ENCODE peak calls at places on chromosomes 2 and 18, in nine cellular contexts. U is colonic mucosa, Z is HepG2, Q is tibial nerve, I is GM23338, Y is tibial artery, C is H1, H is PC-3, S is fibroblast of the aortic adventitia. N is an unnamed sample.

GRCh38 chr2:72515696-72516095 is 310.1 kb downstream of the EXOC6B start:
- DNase-seq in S (no peak), Y (no peak), Z (no peak), Q (no peak), I (no peak), H (no peak), C (no peak), U (no peak), N (no peak)

GRCh38 chr18:8151176-8151575 is 458.1 kb upstream of the RAB12 start:
- DNase-seq in U (no peak), C (no peak), Z (no peak), S (no peak), I (no peak), Q (no peak), Y (no peak), H (no peak), N (no peak)

GRCh38 chr2:101011152-101011551 is 9.1 kb downstream of the RPL31 start:
- DNase-seq in C (no peak), I (peak), Z (no peak), H (no peak), U (no peak), Y (no peak), Q (no peak), S (no peak), N (no peak)

GRCh38 chr2:220701115-220701514 is 871.0 kb downstream of the EPHA4 start:
- DNase-seq in Q (no peak), Y (no peak), U (no peak), I (no peak), C (no peak), S (no peak), H (peak), Z (no peak), N (no peak)

GRCh38 chr18:13410471-13410870 is 191.9 kb downstream of the LDLRAD4 start:
- DNase-seq in C (no peak), Z (no peak), Q (no peak), H (no peak), I (no peak), U (no peak), S (no peak), Y (no peak), N (no peak)

GRCh38 chr2:33839791-33840190 is 240.7 kb upstream of the FAM98A start:
- DNase-seq in U (no peak), I (no peak), C (no peak), Q (no peak), S (no peak), H (no peak), Y (no peak), Z (no peak), N (no peak)

GRCh38 chr2:790081-790480 is 112.9 kb upstream of the TMEM18 start:
- DNase-seq in Q (no peak), Y (no peak), U (no peak), S (no peak), I (no peak), C (no peak), H (no peak), Z (no peak), N (no peak)

GRCh38 chr18:59885579-59886163 is 14.1 kb upstream of the PMAIP1 start:
- DNase-seq in C (no peak), Q (no peak), I (no peak), S (peak), H (peak), U (no peak), Z (no peak), Y (no peak), N (peak)

GRCh38 chr18:63540131-63540530 is 2.0 kb upstream of the SERPINB12 start:
- DNase-seq in H (peak), Z (no peak), Y (no peak), C (no peak), I (peak), Q (no peak), S (peak), U (no peak), N (no peak)

GRCh38 chr2:70248810-70249438 is 496 bp upstream of the TIA1 start:
- DNase-seq in Y (peak), U (peak), I (peak), H (peak), Q (peak), Z (peak), C (peak), S (no peak), N (peak)

GRCh38 chr2:36358317-36358659 is 2.7 kb downstream of the CRIM1 start:
- DNase-seq in Y (no peak), Z (no peak), I (no peak), C (no peak), S (peak), H (peak), U (no peak), Q (no peak), N (no peak)

GRCh38 chr18:48208432-48208948 is 200.7 kb downstream of the ZBTB7C start:
- DNase-seq in Q (no peak), C (no peak), S (no peak), Y (no peak), Z (no peak), U (no peak), H (no peak), I (no peak), N (no peak)

GRCh38 chr2:147025611-147026010 is 819.2 kb upstream of the ACVR2A start:
- DNase-seq in C (no peak), H (peak), I (no peak), S (peak), Z (no peak), Y (no peak), Q (no peak), U (no peak), N (no peak)

GRCh38 chr18:67486534-67486933 is 30.0 kb downstream of the DSEL start:
- DNase-seq in Q (no peak), Y (no peak), H (no peak), Z (no peak), U (no peak), C (no peak), S (no peak), I (peak), N (no peak)

GRCh38 chr2:236679906-236680305 is 110.3 kb downstream of the ACKR3 start:
- DNase-seq in H (peak), C (no peak), Q (no peak), U (no peak), Y (no peak), Z (no peak), S (no peak), I (no peak), N (no peak)

GRCh38 chr2:69703189-69703588 is 38.7 kb upstream of the ANXA4 start:
- DNase-seq in Y (no peak), H (no peak), U (no peak), S (no peak), Z (no peak), Q (no peak), I (no peak), C (no peak), N (no peak)

GRCh38 chr18:78813898-78814297 is 165.7 kb upstream of the SALL3 start:
- DNase-seq in H (no peak), U (no peak), I (no peak), Q (no peak), Z (no peak), C (no peak), Y (no peak), S (no peak), N (no peak)

GRCh38 chr2:12291303-12291702 is 425.4 kb upstream of the TRIB2 start:
- DNase-seq in H (no peak), Q (no peak), I (no peak), Z (no peak), Y (no peak), U (no peak), C (no peak), S (no peak), N (no peak)

GRCh38 chr2:53075760-53076159 is 691.8 kb upstream of the CHAC2 start:
- DNase-seq in U (no peak), S (no peak), Z (no peak), Y (no peak), I (no peak), H (no peak), Q (no peak), C (no peak), N (no peak)

GRCh38 chr2:119293900-119294299 is 70.3 kb downstream of the STEAP3 start:
- DNase-seq in Q (no peak), U (no peak), Z (no peak), C (no peak), I (no peak), H (no peak), S (no peak), Y (no peak), N (no peak)

GRCh38 chr2:10971855-10972348 is 60.2 kb downstream of the KCNF1 start:
- DNase-seq in Z (no peak), Y (no peak), U (no peak), S (no peak), Q (no peak), H (no peak), C (no peak), I (no peak), N (no peak)

GRCh38 chr2:239820836-239821693 is 204.1 kb downstream of the NDUFA10 start:
- DNase-seq in S (no peak), Y (peak), Z (no peak), H (no peak), C (no peak), Q (no peak), I (no peak), U (peak), N (no peak)

GRCh38 chr2:130341562-130342019 is 1.1 kb upstream of the IMP4 start:
- DNase-seq in I (peak), Z (no peak), Q (no peak), Y (peak), U (peak), S (no peak), C (no peak), H (peak), N (peak)

GRCh38 chr2:56770490-56770889 is 586.7 kb downstream of the CCDC85A start:
- DNase-seq in C (no peak), Q (no peak), Y (no peak), H (peak), I (no peak), Z (no peak), S (peak), U (no peak), N (no peak)

DNA sequence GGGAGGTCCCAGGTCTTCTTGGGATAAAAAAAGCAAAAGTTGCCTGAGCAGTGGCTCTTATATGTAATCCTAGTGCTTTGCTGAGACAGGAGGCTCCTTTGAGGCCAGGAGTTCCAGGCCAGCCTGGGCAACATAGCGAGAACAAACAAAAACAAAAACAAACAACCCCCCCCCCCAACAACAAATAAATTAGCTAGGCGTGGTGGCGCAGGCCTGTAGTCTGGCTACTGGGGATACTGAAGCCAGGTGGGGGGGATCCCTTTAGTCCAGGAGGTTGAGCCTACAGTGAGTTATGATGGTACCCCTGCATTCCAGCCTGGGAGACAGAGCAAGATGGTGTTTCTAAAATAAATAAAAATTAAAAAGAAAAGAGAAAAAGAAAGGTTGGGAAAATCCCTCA is 5.4 kb downstream of the GAREM2 start:
- DNase-seq in Y (no peak), C (no peak), U (no peak), S (no peak), I (no peak), H (no peak), Z (no peak), Q (no peak), N (no peak)
- TF ChIP-seq CTCF in Y (no peak), C (no peak), U (no peak), S (no peak), I (no peak), H (no peak), Z (no peak), Q (no peak), N (no peak)

DNA sequence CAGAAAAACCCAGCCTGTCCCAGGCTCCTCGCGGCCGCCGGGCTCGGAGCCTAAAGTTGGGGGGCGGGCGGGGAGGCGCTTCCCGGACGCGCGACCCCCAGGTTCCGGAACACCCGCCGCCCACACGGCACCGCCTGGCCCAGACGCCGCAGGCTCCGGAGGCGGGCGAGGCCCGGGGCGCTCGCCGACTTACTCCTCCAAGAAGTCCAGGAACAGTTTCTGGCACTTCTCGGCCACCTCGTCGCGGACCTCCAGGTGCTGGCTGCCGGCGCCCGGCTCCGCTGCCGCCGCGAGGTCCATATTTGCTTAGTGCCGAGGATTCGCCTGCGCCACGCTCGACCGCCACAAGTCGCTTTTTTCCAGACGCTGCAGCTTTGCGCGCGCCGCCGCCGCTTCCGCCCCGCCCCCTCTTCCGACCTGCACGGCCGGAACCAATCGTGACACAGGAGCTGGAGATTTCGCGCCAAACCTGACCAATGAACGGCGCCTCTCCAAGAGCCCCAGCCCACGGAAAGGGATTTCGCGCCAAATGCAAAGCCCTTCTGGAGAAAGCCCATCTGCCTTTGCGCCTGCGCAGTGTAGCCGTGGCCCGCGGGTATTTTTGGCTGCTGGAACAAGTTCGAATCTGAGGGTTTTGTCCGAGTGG is at the start of gene MCM6:
- DNase-seq in Z (peak), I (peak), S (peak), Q (peak), C (peak), U (peak), H (peak), Y (peak), N (peak)
- TF ChIP-seq CTCF in Z (no peak), I (no peak), S (peak), Q (no peak), C (no peak), U (peak), H (no peak), Y (peak), N (no peak)

DNA sequence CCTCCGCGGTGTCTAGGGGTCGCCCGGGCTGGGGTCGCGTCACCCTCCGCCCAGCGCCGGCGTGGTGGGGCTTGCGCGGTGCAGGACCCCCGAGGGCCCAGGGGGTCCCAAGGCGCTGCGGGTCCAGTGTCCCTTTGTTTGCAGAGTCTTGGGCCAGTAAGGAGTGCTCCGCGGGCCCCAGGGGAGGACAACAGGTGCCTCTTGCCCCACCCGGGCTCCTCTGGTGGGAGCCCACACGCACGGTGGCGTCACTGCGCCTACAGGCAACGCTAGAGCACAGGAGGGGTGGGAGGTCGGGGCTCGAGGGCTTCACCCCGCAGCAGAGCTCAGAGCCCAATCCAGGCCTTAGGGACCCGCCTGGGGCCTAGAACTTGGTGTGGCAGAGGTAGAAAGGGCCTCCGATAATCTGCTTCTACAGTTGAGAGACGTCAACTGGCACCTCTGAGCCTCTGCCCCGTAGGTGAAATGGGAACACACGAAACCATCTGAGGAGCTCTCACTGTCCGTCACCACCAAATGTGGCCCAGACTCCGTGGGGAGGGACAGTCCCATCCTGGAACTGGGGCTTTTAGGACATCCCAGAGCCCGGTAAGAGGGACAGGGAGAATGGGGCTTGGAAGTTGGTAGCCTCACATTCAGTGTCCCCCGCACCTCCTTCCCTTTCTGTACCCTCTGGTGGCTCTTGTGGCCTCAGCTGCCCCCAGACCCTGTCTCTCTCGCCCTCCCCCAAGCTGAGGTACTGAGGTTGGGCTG is 1.4 kb downstream of the ARID5A start:
- DNase-seq in Y (peak), S (no peak), Q (no peak), C (no peak), H (no peak), Z (no peak), U (no peak), I (peak), N (no peak)
- TF ChIP-seq CTCF in Y (no peak), S (no peak), Q (no peak), C (no peak), H (no peak), Z (no peak), U (no peak), I (no peak), N (no peak)

DNA sequence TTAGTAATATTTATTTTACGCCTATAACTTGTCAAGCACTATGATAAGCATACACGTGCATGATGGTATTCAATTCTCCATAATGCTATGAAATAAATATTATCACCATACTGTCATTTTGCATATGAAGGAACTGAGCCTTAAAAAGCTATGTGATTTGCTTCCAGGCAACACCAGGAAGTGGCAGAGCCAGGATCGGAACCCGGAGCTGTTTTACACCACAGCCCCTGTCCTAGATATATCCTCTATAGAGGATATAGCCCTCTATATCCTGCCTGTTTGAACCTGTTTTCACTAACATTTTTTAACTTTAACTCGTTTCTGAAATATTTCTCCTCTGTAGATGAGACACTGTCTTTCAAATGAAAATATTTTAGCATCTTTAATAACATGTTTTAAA is 690.0 kb downstream of the SATB2 start:
- DNase-seq in S (no peak), H (no peak), Q (no peak), C (no peak), Z (no peak), I (no peak), U (no peak), Y (no peak), N (no peak)
- TF ChIP-seq CTCF in S (no peak), H (no peak), Q (no peak), C (no peak), Z (no peak), I (no peak), U (no peak), Y (no peak), N (no peak)

N was measured in Calu3.